ENCODE peak calls at places on chromosome 10, in six cellular contexts. One of them, this sample, is unnamed.

GRCh38 chr10:98170249-98171117 is 36.0 kb downstream of the R3HCC1L start:
- DNase-seq in NCI-H82: peak
- DNase-seq in naive thymus-derived CD4-positive, alpha-beta T cell: no peak
- DNase-seq in iris pigment epithelial cell: peak
- DNase-seq in lung: no peak
- DNase-seq in HFFc6: peak
- DNase-seq in this sample: peak

GRCh38 chr10:104337527-104337984 is 709 bp downstream of the ITPRIP start:
- DNase-seq in NCI-H82: peak
- DNase-seq in naive thymus-derived CD4-positive, alpha-beta T cell: no peak
- DNase-seq in iris pigment epithelial cell: no peak
- DNase-seq in lung: no peak
- DNase-seq in HFFc6: no peak
- DNase-seq in this sample: peak

GRCh38 chr10:69768386-69768785 is 33.3 kb upstream of the COL13A1 start:
- DNase-seq in NCI-H82: no peak
- DNase-seq in naive thymus-derived CD4-positive, alpha-beta T cell: no peak
- DNase-seq in iris pigment epithelial cell: no peak
- DNase-seq in lung: no peak
- DNase-seq in HFFc6: no peak
- DNase-seq in this sample: no peak

GRCh38 chr10:103563231-103564115 is 70.0 kb downstream of the NEURL1 start:
- DNase-seq in NCI-H82: no peak
- DNase-seq in naive thymus-derived CD4-positive, alpha-beta T cell: no peak
- DNase-seq in iris pigment epithelial cell: no peak
- DNase-seq in lung: no peak
- DNase-seq in HFFc6: no peak
- DNase-seq in this sample: no peak

GRCh38 chr10:28769147-28769604 is 91.9 kb downstream of the BAMBI start:
- DNase-seq in NCI-H82: no peak
- DNase-seq in naive thymus-derived CD4-positive, alpha-beta T cell: no peak
- DNase-seq in iris pigment epithelial cell: no peak
- DNase-seq in lung: no peak
- DNase-seq in HFFc6: no peak
- DNase-seq in this sample: no peak

GRCh38 chr10:43045631-43046287 is 31.1 kb upstream of the RET start:
- DNase-seq in NCI-H82: no peak
- DNase-seq in naive thymus-derived CD4-positive, alpha-beta T cell: no peak
- DNase-seq in iris pigment epithelial cell: no peak
- DNase-seq in lung: no peak
- DNase-seq in HFFc6: no peak
- DNase-seq in this sample: no peak

GRCh38 chr10:64506963-64507362 is 985.8 kb downstream of the REEP3 start:
- DNase-seq in NCI-H82: peak
- DNase-seq in naive thymus-derived CD4-positive, alpha-beta T cell: no peak
- DNase-seq in iris pigment epithelial cell: no peak
- DNase-seq in lung: no peak
- DNase-seq in HFFc6: no peak
- DNase-seq in this sample: no peak

GRCh38 chr10:103986360-103986759 is 19.4 kb downstream of the SLK start:
- DNase-seq in NCI-H82: peak
- DNase-seq in naive thymus-derived CD4-positive, alpha-beta T cell: no peak
- DNase-seq in iris pigment epithelial cell: peak
- DNase-seq in lung: no peak
- DNase-seq in HFFc6: no peak
- DNase-seq in this sample: no peak